ENCODE peak calls at places on chromosome 21, in six cellular contexts. H, Z, L, E, N and C are unnamed samples.

GRCh38 chr21:46663754-46664153 is 28.3 kb downstream of the PRMT2 start:
- DNase-seq in Z (no peak), E (no peak), H (no peak), L (no peak), N (no peak), C (no peak)

GRCh38 chr21:26962516-26963305 is 4.2 kb downstream of the ADAMTS5 start:
- DNase-seq in H (no peak), E (no peak), N (no peak), Z (no peak), L (no peak), C (no peak)

GRCh38 chr21:31346256-31346821 is 2.3 kb upstream of the TIAM1 start:
- DNase-seq in E (no peak), N (no peak), H (no peak), Z (no peak), L (no peak), C (no peak)

GRCh38 chr21:32949701-32950100 is 76.0 kb upstream of the OLIG2 start:
- DNase-seq in L (no peak), E (no peak), Z (no peak), N (no peak), H (no peak), C (no peak)

GRCh38 chr21:32256873-32257620 is 21.8 kb downstream of the MIS18A start:
- DNase-seq in N (no peak), H (no peak), E (no peak), Z (no peak), L (peak), C (peak)

GRCh38 chr21:42063206-42063577 is 7.9 kb upstream of the UMODL1 start:
- DNase-seq in L (peak), N (no peak), E (no peak), H (no peak), Z (no peak), C (no peak)

GRCh38 chr21:42330380-42331336 is 15.4 kb upstream of the TFF3 start:
- DNase-seq in N (no peak), E (no peak), Z (no peak), L (no peak), H (no peak), C (no peak)

GRCh38 chr21:45550552-45551210 is 8.4 kb upstream of the SLC19A1 start:
- DNase-seq in E (no peak), N (no peak), H (no peak), L (no peak), Z (no peak), C (no peak)

GRCh38 chr21:18443686-18444085 is 40.1 kb upstream of the TMPRSS15 start:
- DNase-seq in Z (no peak), L (no peak), H (no peak), E (no peak), N (no peak), C (no peak)

GRCh38 chr21:29416268-29416667 is 117.5 kb downstream of the BACH1 start:
- DNase-seq in H (no peak), Z (no peak), N (no peak), L (no peak), E (no peak), C (no peak)

GRCh38 chr21:46324390-46325072 is 575 bp downstream of the PCNT start:
- DNase-seq in Z (peak), N (peak), E (peak), L (peak), H (peak), C (no peak)

GRCh38 chr21:46027855-46028493 is 46.4 kb downstream of the COL6A1 start:
- DNase-seq in N (no peak), L (no peak), H (no peak), E (no peak), Z (no peak), C (no peak)

GRCh38 chr21:15722591-15723324 is 7.0 kb upstream of the USP25 start:
- DNase-seq in L (no peak), Z (no peak), N (no peak), H (no peak), E (no peak), C (no peak)

GRCh38 chr21:35024071-35024420 is 25.1 kb downstream of the RUNX1 start:
- DNase-seq in N (no peak), E (no peak), Z (no peak), H (no peak), L (no peak), C (no peak)

GRCh38 chr21:29074783-29075182 is 1.3 kb upstream of the CCT8 start:
- DNase-seq in E (no peak), L (no peak), H (no peak), N (no peak), Z (no peak), C (no peak)

GRCh38 chr21:46006547-46007497 is 25.3 kb downstream of the COL6A1 start:
- DNase-seq in H (no peak), N (no peak), L (no peak), E (no peak), Z (no peak), C (no peak)

GRCh38 chr21:45456014-45456835 is 51.3 kb downstream of the COL18A1 start:
- DNase-seq in Z (no peak), H (no peak), N (no peak), L (no peak), E (no peak), C (no peak)

GRCh38 chr21:37710555-37711293 is 205.5 kb downstream of the KCNJ6 start:
- DNase-seq in N (no peak), L (no peak), Z (no peak), E (no peak), H (no peak), C (peak)

GRCh38 chr21:26965567-26966359 is 1.1 kb downstream of the ADAMTS5 start:
- DNase-seq in L (peak), Z (no peak), E (no peak), H (no peak), N (no peak), C (no peak)

GRCh38 chr21:43778469-43779335 is 2.6 kb upstream of the CSTB start:
- DNase-seq in N (no peak), H (no peak), E (no peak), L (no peak), Z (no peak), C (no peak)

GRCh38 chr21:46116846-46117585 is 19.1 kb downstream of the COL6A2 start:
- DNase-seq in N (no peak), L (no peak), H (no peak), Z (no peak), E (no peak), C (no peak)

GRCh38 chr21:22965455-22966125 is 1967.4 kb downstream of the NCAM2 start:
- DNase-seq in H (no peak), L (peak), E (no peak), Z (no peak), N (no peak), C (no peak)

GRCh38 chr21:23968722-23969647 is 1638.3 kb downstream of the MRPL39 start:
- DNase-seq in N (peak), L (peak), H (no peak), Z (peak), E (peak), C (peak)

GRCh38 chr21:35764586-35764985 is 295.7 kb downstream of the SETD4 start:
- DNase-seq in H (no peak), E (no peak), Z (no peak), N (no peak), L (no peak), C (no peak)

GRCh38 chr21:46483300-46484295 is 24.9 kb downstream of the DIP2A start:
- DNase-seq in E (no peak), L (no peak), Z (no peak), H (no peak), N (no peak), C (no peak)

GRCh38 chr21:33401617-33401967 is 1.6 kb upstream of the IFNGR2 start:
- DNase-seq in N (no peak), L (no peak), E (no peak), Z (no peak), H (no peak), C (no peak)

GRCh38 chr21:17828223-17828622 is 9.1 kb upstream of the C21orf91 start:
- DNase-seq in H (no peak), E (no peak), Z (no peak), L (no peak), N (no peak), C (no peak)

GRCh38 chr21:40053007-40053406 is 185.8 kb downstream of the PCP4 start:
- DNase-seq in H (no peak), E (no peak), Z (no peak), L (peak), N (no peak), C (no peak)

GRCh38 chr21:41926807-41927171 is 27.0 kb downstream of the C2CD2 start:
- DNase-seq in Z (no peak), L (no peak), H (no peak), E (no peak), N (no peak), C (no peak)

GRCh38 chr21:30718239-30718909 is at the start of gene KRTAP21-3:
- DNase-seq in H (no peak), E (no peak), L (no peak), N (no peak), Z (no peak), C (no peak)

GRCh38 chr21:25179116-25179515 is 428.2 kb downstream of the MRPL39 start:
- DNase-seq in H (no peak), Z (no peak), E (no peak), N (no peak), L (no peak), C (no peak)

GRCh38 chr21:26732442-26733221 is 112.6 kb downstream of the ADAMTS1 start:
- DNase-seq in Z (no peak), N (no peak), L (peak), H (no peak), E (no peak), C (no peak)

GRCh38 chr21:18155508-18156193 is 89.0 kb upstream of the CHODL start:
- DNase-seq in H (no peak), E (no peak), Z (no peak), L (no peak), N (no peak), C (no peak)

GRCh38 chr21:25734654-25735220 is at the start of the genes ATP5PF and GABPA:
- DNase-seq in N (peak), Z (peak), L (peak), E (peak), H (peak), C (peak)

GRCh38 chr21:43884012-43884860 is 19.2 kb downstream of the AGPAT3 start:
- DNase-seq in E (no peak), Z (no peak), N (peak), L (no peak), H (no peak), C (no peak)

GRCh38 chr21:20311388-20311787 is 686.8 kb upstream of the NCAM2 start:
- DNase-seq in E (no peak), N (no peak), L (no peak), Z (no peak), H (no peak), C (no peak)

GRCh38 chr21:25735221-25735894 is 586 bp downstream of the GABPA start:
- DNase-seq in H (peak), E (peak), L (peak), Z (peak), N (peak), C (peak)

GRCh38 chr21:38729745-38730401 is 75.9 kb upstream of the ETS2 start:
- DNase-seq in N (no peak), H (no peak), Z (no peak), L (no peak), E (no peak), C (no peak)